ENCODE peak calls at places on chromosomes 6 and 20, in eight cellular contexts. J, F, O, W, S, M, I and N are unnamed samples.

GRCh38 chr20:5353624-5354496 is 37.1 kb upstream of the PROKR2 start:
- DNase-seq in J (no peak), W (no peak), F (no peak), O (no peak), I (no peak), M (no peak), S (peak; percentile 72), N (no peak)

GRCh38 chr6:42017021-42017643 is 33.2 kb upstream of the TAF8 start:
- DNase-seq in W (no peak), F (no peak), O (no peak), I (no peak), S (peak; percentile 82), M (no peak), J (peak; percentile 39), N (no peak)

GRCh38 chr20:32629813-32630212 is 43.9 kb downstream of the C20orf203 start:
- DNase-seq in O (no peak), J (no peak), S (no peak), M (no peak), I (no peak), W (no peak), F (no peak), N (no peak)

GRCh38 chr6:16918586-16918985 is 157.3 kb upstream of the ATXN1 start:
- DNase-seq in M (no peak), O (no peak), S (peak; percentile 65), J (no peak), I (no peak), F (no peak), W (no peak), N (no peak)

GRCh38 chr6:138540468-138540867 is 41.2 kb upstream of the NHSL1 start:
- DNase-seq in F (no peak), J (no peak), S (peak; percentile 91), W (no peak), M (no peak), O (no peak), I (no peak), N (no peak)

GRCh38 chr20:1299522-1299921 is 29.4 kb downstream of the SDCBP2 start:
- DNase-seq in S (no peak), J (no peak), O (peak; percentile 52), F (no peak), I (no peak), W (no peak), M (no peak), N (no peak)

GRCh38 chr20:19823216-19823615 is 65.2 kb downstream of the RIN2 start:
- DNase-seq in M (no peak), W (no peak), I (no peak), J (no peak), O (no peak), S (no peak), F (no peak), N (no peak)

GRCh38 chr6:90146914-90147668 is 149.6 kb downstream of the BACH2 start:
- DNase-seq in W (no peak), O (no peak), M (no peak), I (no peak), S (no peak), J (no peak), F (no peak), N (no peak)

GRCh38 chr20:46060301-46060881 is 29.4 kb downstream of the NCOA5 start:
- DNase-seq in O (no peak), S (no peak), F (no peak), W (no peak), M (no peak), J (peak; percentile 26), I (no peak), N (no peak)

GRCh38 chr6:44309092-44309491 is 4.1 kb downstream of the AARS2 start:
- DNase-seq in O (no peak), W (no peak), J (no peak), I (no peak), F (no peak), M (no peak), S (peak; percentile 38), N (no peak)

GRCh38 chr6:28775405-28776129 is 148.2 kb downstream of the TRIM27 start:
- DNase-seq in M (no peak), O (no peak), I (no peak), F (no peak), W (no peak), J (no peak), S (no peak), N (no peak)

GRCh38 chr20:63690898-63691710 is 5.3 kb upstream of the TNFRSF6B start:
- DNase-seq in W (no peak), O (peak; percentile 78), F (no peak), S (no peak), J (no peak), M (no peak), I (peak; percentile 50), N (no peak)

GRCh38 chr20:17504326-17504897 is 26.8 kb downstream of the BFSP1 start:
- DNase-seq in O (no peak), M (no peak), S (no peak), I (no peak), J (no peak), F (peak; percentile 46), W (no peak), N (no peak)

GRCh38 chr20:17505664-17506517 is 25.3 kb downstream of the BFSP1 start:
- DNase-seq in F (peak; percentile 46), O (peak; percentile 69), M (peak; percentile 21), J (no peak), I (peak; percentile 53), S (peak; percentile 54), W (peak; percentile 67), N (peak; percentile 55)

GRCh38 chr20:17508756-17509155 is 22.4 kb downstream of the BFSP1 start:
- DNase-seq in W (no peak), O (no peak), J (no peak), S (no peak), M (no peak), I (no peak), F (no peak), N (no peak)

GRCh38 chr20:17504898-17505663 is 26.1 kb downstream of the BFSP1 start:
- DNase-seq in I (peak; percentile 78), M (peak; percentile 64), O (peak; percentile 85), F (peak; percentile 75), W (peak; percentile 67), J (peak; percentile 24), S (peak; percentile 66), N (peak; percentile 77)

DNA sequence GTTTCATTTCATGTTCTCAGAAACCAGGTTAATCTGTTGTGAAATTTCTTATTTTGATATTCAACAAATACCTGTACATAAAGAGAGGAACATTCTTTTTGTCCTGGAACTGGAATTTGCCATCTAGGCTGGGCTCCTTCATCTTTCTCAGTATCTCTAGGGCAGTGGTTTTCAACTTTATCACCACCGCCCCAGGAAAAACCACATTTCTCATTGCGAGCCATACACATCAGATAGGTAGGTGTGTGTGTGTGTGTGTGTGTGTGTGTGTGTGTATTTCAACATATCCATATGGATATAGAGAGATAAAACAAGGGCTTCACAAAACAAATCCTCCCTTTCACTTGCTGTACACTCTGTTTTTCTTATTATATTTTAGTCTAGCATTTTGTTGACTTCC is 24.1 kb downstream of the BFSP1 start:
- DNase-seq in J (no peak), F (no peak), I (no peak), O (no peak), S (no peak), W (no peak), M (no peak), N (no peak)
- H3K27ac ChIP-seq in J (no peak overlapping the region), F (no peak overlapping the region), I (no peak overlapping the region), O (no peak overlapping the region), S (no peak overlapping the region), W (peak overlapping the region; percentile 8), M (no peak overlapping the region), N (no peak overlapping the region)

DNA sequence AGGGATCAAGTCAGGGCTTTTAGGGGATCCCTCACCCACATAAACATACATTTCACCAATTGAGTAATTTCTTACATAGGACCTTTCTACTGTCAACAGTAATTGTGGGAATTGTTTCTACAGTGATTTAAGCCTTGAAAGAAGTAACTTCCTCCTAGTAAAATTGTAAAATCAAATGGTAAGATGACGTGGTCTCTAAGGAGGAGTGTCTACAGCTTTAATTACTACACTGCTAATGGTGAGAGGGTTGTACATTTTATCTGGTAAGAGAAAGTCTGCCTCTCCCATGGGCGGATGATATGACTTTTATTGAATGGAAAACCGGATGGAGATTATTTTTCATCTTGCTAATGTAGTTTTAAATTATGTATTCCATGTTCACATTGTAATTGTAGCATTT is 98.0 kb downstream of the RPP40 start:
- DNase-seq in S (no peak), I (no peak), J (no peak), M (no peak), W (no peak), O (no peak), F (no peak), N (no peak)
- H3K4me1 ChIP-seq in S (peaks cover 18% of the 10 kb centered on the region), I (peaks cover 27% of the 10 kb centered on the region), J (peaks cover 34% of the 10 kb centered on the region), M (peaks cover 4% of the 10 kb centered on the region), W (peaks cover 20% of the 10 kb centered on the region), O (peaks cover 11% of the 10 kb centered on the region), F (no peaks in the 10 kb centered on the region), N (peaks cover 44% of the 10 kb centered on the region)

DNA sequence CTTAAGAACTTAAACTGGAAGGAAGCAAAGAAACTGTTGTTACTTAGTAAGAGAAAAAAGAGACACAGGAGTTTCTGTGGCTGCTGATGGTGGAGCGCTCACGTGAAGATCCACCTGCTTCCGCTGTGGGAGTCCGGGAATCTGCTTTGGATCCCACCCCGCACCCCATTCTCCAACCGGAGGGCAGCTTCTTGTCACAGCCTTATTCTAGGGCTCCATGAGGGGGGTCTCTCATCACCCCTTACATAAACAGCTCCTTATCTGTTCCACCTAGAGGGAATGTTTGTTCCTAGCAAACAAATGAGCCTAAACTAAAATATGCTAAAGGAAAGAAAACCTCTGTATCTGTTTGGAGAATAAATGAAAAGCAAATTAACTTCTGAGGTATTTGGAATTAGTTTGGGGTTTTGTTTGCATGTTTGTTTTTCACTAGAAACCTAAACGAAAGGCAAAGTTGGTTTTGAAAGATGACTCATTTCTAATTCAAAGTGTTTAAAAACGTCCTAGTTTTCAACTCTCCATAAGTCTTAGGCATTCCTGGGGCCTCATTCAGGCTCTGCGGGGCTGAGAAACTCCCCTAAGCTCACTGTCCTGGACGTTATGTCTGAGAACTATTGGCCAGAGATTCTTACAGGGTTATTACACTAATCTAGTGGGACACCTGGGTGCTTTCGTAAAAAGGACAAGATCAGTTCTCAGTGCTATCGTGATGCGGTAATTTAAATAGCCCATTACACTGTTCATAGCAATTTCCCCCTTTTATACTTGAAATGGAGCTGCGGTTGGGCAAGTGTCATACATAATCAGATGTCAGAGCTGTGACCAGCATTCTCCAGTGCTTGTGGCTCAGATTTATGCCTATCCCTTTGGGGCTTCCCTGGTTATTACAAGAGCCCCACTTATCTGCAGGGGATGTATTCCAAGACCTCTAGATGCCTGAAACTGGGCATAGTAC is 280.7 kb downstream of the QKI start:
- DNase-seq in I (no peak), F (no peak), J (no peak), W (no peak), S (no peak), O (no peak), M (peak; percentile 58), N (no peak)
- H3K27ac ChIP-seq in I (no peak overlapping the region), F (no peak overlapping the region), J (no peak overlapping the region), W (no peak overlapping the region), S (no peak overlapping the region), O (no peak overlapping the region), M (no peak overlapping the region), N (no peak overlapping the region)

DNA sequence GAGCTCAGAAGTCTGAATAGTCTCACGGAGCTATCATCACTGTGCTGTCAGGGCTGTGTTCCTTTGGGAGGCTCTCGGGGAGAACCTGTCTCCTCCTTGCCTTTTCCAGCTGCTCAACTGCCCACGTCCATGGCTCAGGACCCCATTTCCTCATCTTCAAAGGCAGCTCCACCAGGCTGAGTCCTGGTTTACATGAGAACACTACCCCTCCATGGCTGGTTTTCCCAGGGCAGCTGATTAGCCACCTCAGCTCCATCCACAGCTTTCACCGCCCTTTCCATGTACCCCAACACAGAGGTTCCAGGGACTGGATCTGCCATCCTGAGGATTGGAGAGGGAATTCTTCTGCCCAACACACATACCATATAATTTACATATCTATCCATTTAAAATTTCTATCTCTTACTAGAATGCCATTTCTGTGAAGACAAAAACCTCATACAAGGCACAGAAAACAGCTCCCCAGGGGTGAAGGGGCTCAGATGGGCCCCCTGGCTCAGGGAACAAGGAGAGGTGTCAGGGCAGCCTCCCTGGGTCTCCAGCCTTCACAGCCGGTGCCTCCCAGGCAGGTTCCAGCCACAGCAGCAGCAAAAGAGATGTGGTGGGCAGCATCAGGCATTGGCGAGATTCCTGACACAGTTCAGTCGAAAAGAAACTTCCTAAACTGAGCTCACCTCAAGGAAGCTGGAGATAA is 2.2 kb upstream of the RAET1E start:
- DNase-seq in W (no peak), I (no peak), F (peak; percentile 10), S (no peak), J (no peak), M (no peak), O (no peak), N (no peak)
- H3K4me1 ChIP-seq in W (peaks cover 7% of the 10 kb centered on the region), I (peaks cover 27% of the 10 kb centered on the region), F (peaks cover 17% of the 10 kb centered on the region), S (no peaks in the 10 kb centered on the region), J (peaks cover 8% of the 10 kb centered on the region), M (peaks cover 41% of the 10 kb centered on the region), O (peaks cover 10% of the 10 kb centered on the region), N (peaks cover 28% of the 10 kb centered on the region)